ENCODE peak calls at places on chromosomes 13 and 19, in six cellular contexts. E is CD8-positive, alpha-beta T cell; F is right lobe of liver; D is ascending aorta; V is tibial nerve; A is adrenal gland. X is an unnamed sample.

GRCh38 chr13:94620286-94620896 is 18.7 kb downstream of the GPR180 start:
- DNase-seq in F (no peak), E (no peak), A (no peak), D (no peak), V (no peak), X (no peak)

GRCh38 chr13:29844441-29844840 is 6.0 kb downstream of the UBL3 start:
- DNase-seq in A (no peak), V (no peak), E (no peak), F (no peak), D (no peak), X (no peak)

GRCh38 chr13:51479199-51479523 is 26.3 kb upstream of the INTS6 start:
- DNase-seq in F (no peak), V (no peak), D (no peak), E (no peak), A (no peak), X (no peak)

GRCh38 chr13:32537580-32538233 is 888 bp downstream of the N4BP2L2 start:
- DNase-seq in A (peak; percentile 50), E (peak; percentile 63), F (peak; percentile 45), V (peak; percentile 23), D (no peak), X (peak; percentile 36)

GRCh38 chr19:44810555-44811447 is 1.9 kb downstream of the BCAM start:
- DNase-seq in D (no peak), E (no peak), F (no peak), V (no peak), A (no peak), X (no peak)

GRCh38 chr13:69585656-69586055 is 522.0 kb upstream of the ATXN8OS start:
- DNase-seq in V (no peak), E (no peak), F (no peak), A (no peak), D (no peak), X (no peak)

GRCh38 chr19:33580645-33581037 is 41.1 kb upstream of the CHST8 start:
- DNase-seq in D (no peak), E (no peak), A (no peak), F (no peak), V (no peak), X (no peak)

GRCh38 chr19:34345934-34346333 is 19.1 kb upstream of the GPI start:
- DNase-seq in A (peak; percentile 87), D (no peak), F (peak; percentile 76), V (peak; percentile 55), E (peak; percentile 79), X (peak; percentile 34)

GRCh38 chr19:19538077-19538764 is at the start of gene CILP2:
- DNase-seq in V (no peak), A (no peak), E (peak; percentile 66), D (no peak), F (no peak), X (no peak)

GRCh38 chr19:19223636-19224035 is 11.9 kb downstream of the NCAN start:
- DNase-seq in D (no peak), V (no peak), E (no peak), A (no peak), F (no peak), X (no peak)

GRCh38 chr13:110942248-110942981 is 27.5 kb upstream of the ANKRD10 start:
- DNase-seq in A (no peak), F (no peak), E (no peak), D (no peak), V (no peak), X (no peak)

GRCh38 chr19:13207237-13208130 is 57.3 kb downstream of the IER2 start:
- DNase-seq in V (no peak), F (no peak), A (no peak), E (no peak), D (no peak), X (no peak)

GRCh38 chr13:51666839-51667238 is 82.6 kb downstream of the WDFY2 start:
- DNase-seq in A (no peak), V (no peak), D (no peak), E (no peak), F (no peak), X (no peak)

GRCh38 chr19:50384685-50385535 is 763 bp downstream of the POLD1 start:
- DNase-seq in E (no peak), A (no peak), V (no peak), F (no peak), D (no peak), X (no peak)

GRCh38 chr13:110304256-110304655 is 2.7 kb downstream of the COL4A1 start:
- DNase-seq in V (peak; percentile 47), D (no peak), A (peak; percentile 29), F (no peak), E (no peak), X (no peak)

GRCh38 chr13:48194392-48194754 is 38.6 kb upstream of the ITM2B start:
- DNase-seq in F (no peak), E (no peak), D (no peak), V (no peak), A (no peak), X (no peak)

GRCh38 chr13:66501187-66501586 is 728.9 kb downstream of the PCDH9 start:
- DNase-seq in F (no peak), E (no peak), V (no peak), D (no peak), A (no peak), X (no peak)

GRCh38 chr13:30362869-30363268 is 55.5 kb upstream of the KATNAL1 start:
- DNase-seq in V (peak; percentile 20), D (no peak), A (no peak), E (no peak), F (no peak), X (no peak)

GRCh38 chr19:56595548-56595899 is 422 bp downstream of the ZNF71 start:
- DNase-seq in A (no peak), F (no peak), E (no peak), D (no peak), V (no peak), X (no peak)

GRCh38 chr19:52219611-52220010 is 29.8 kb downstream of the PPP2R1A start:
- DNase-seq in E (no peak), A (peak; percentile 15), F (no peak), V (no peak), D (no peak), X (peak; percentile 49)

GRCh38 chr19:40716031-40716654 is 543 bp downstream of the COQ8B start:
- DNase-seq in E (peak; percentile 62), V (peak; percentile 61), D (no peak), F (no peak), A (peak; percentile 87), X (no peak)

GRCh38 chr19:45087531-45087930 is 5.4 kb upstream of the PPP1R37 start:
- DNase-seq in V (no peak), F (no peak), A (no peak), D (peak; percentile 20), E (peak; percentile 75), X (no peak)

GRCh38 chr19:47228937-47229673 is 1.9 kb downstream of the BBC3 start:
- DNase-seq in V (peak; percentile 34), A (no peak), F (no peak), D (no peak), E (peak; percentile 55), X (peak; percentile 31)

GRCh38 chr19:47227347-47228167 is 3.4 kb downstream of the BBC3 start:
- DNase-seq in E (peak; percentile 61), D (peak; percentile 82), A (peak; percentile 95), F (peak; percentile 90), V (peak; percentile 85), X (peak; percentile 94)

GRCh38 chr19:47229674-47230121 is 1.3 kb downstream of the BBC3 start:
- DNase-seq in V (peak; percentile 34), E (no peak), D (no peak), F (no peak), A (no peak), X (no peak)

GRCh38 chr19:47226426-47227346 is 4.3 kb downstream of the BBC3 start:
- DNase-seq in F (peak; percentile 90), D (peak; percentile 86), A (peak; percentile 87), V (peak; percentile 85), E (peak; percentile 69), X (peak; percentile 95)

GRCh38 chr19:47228168-47228936 is 2.6 kb downstream of the BBC3 start:
- DNase-seq in A (peak; percentile 74), F (peak; percentile 71), V (peak; percentile 41), D (no peak), E (peak; percentile 69), X (peak; percentile 44)
- H3K4me3 ChIP-seq in A (no peak overlapping the region), F (peak overlapping the region; percentile 97), V (peak overlapping the region; percentile 99), D (peak overlapping the region; percentile 91), E (peak overlapping the region; percentile 18), X (peak overlapping the region; percentile 100)

DNA sequence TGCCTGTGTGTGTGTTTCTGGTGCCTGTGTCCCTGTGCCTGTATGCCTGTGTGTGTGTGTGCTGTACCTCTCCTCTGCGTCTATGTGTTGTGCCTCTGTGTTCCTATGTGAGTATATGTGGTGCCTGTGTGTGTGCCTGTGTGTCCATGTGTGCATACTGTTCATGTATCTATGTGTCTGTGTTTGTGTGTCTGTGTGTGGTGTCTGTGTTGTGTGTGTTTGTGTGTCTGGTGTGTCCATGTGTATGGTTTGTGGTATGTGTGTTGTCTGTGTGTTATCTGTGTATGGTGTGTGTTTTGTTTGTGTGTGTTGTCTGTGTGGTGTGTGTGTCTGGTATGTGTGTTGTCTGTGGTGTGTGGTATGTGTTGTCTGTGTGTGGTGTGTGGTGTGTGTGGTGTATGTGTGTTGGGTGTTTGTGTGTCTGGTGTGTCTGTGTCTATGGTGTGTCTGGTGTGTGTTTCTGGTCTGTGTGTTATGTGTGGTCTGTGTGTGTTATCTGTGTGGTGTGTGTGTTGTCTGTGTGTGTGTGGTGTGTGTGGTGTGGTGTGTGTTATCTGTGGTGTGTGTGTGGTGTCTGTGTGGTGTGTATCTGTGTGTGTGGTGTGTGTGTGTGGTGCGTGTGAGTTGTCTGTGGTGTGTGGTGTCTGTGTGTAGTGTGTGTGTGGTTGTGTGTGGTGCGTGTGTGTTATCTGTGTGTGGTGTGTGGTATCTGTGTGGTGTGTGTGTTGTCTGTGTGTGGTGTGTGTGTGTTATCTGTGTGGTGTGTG is 20.4 kb downstream of the HDGFL2 start:
- DNase-seq in V (no peak), A (no peak), F (no peak), E (no peak), D (no peak), X (no peak)
- H3K36me3 ChIP-seq in V (peaks cover 14% of the 10 kb centered on the region), A (no peaks in the 10 kb centered on the region), F (no peaks in the 10 kb centered on the region), E (peaks cover 7% of the 10 kb centered on the region), D (peaks cover 88% of the 10 kb centered on the region), X (no peaks in the 10 kb centered on the region)

GRCh38 chr19:8155318-8155717 is 5.9 kb upstream of the FBN3 start:
- DNase-seq in E (no peak), F (no peak), D (no peak), A (no peak), V (no peak), X (no peak)
- H3K27ac ChIP-seq in E (no peak overlapping the region), F (no peak overlapping the region), D (no peak overlapping the region), A (no peak overlapping the region), V (peak overlapping the region; percentile 72), X (no peak overlapping the region)

DNA sequence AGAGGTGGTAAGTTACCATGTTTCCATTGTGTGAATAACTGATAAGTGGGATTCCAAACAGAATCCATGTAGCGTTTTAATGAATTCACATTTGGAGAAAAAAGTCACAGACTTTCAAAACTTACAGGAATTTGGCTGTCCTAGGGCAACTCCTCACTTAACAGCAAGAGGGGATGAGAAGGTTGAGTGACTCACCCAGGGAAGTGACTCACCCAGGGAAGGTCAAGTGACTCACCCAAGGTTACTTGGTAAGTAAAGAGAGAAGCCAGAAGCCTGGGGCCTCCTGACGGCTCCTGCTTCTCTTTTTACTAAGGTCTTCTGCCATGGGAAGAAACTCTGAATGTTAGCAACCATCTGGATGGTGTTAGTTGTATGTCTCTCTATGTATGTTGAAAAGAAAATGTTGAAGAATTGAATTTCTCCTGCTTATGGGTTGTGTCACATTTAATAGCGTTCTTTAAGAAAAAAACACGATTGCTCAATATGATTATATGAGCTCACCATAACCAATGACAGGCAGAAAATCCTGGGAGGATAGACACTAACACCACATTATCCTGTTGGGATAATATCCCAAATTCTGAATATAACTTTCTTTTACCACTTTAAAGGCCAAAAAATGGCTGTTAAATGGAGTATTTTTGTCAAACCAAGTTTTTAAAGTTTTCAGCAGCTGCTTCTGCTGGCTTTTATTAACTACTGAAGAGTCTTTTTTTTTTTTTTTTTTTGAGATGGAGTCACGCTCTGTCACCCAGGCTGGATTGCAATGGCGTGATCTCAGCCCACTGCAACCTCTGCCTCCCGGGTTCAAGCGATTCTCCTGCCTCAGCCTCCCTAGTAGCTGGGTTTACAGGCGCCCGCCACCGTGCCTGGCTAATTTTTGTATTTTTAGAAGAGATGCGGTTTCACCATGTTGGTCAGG is 195.6 kb downstream of the GGACT start:
- DNase-seq in A (peak; percentile 94), F (peak; percentile 52), E (no peak), D (peak; percentile 70), V (peak; percentile 80), X (peak; percentile 58)
- H3K4me3 ChIP-seq in A (no peak overlapping the region), F (no peak overlapping the region), E (no peak overlapping the region), D (no peak overlapping the region), V (no peak overlapping the region), X (no peak overlapping the region)